ENCODE peak calls at places on chromosomes 6 and 20, in five cellular contexts. Z is effector memory CD4-positive, alpha-beta T cell; V is GM23338; S is astrocyte of the spinal cord; B is hepatocyte. P is an unnamed sample.

GRCh38 chr6:13273931-13274706 is 54.2 kb downstream of the TBC1D7 start:
- DNase-seq in Z (peak; percentile 39), V (no peak), S (no peak), B (no peak), P (no peak)

GRCh38 chr20:19073584-19074198 is 138.8 kb upstream of the SLC24A3 start:
- DNase-seq in Z (no peak), V (peak; percentile 81), S (no peak), B (peak; percentile 34), P (no peak)

GRCh38 chr6:7241709-7242645 is 71.0 kb downstream of the SSR1 start:
- DNase-seq in Z (no peak), V (no peak), S (peak; percentile 52), B (peak; percentile 79), P (peak; percentile 12)

GRCh38 chr6:31579546-31580445 is 2.4 kb downstream of the LTB start:
- DNase-seq in Z (no peak), V (no peak), S (no peak), B (no peak), P (no peak)

GRCh38 chr6:1491920-1492319 is 102.5 kb downstream of the FOXF2 start:
- DNase-seq in Z (no peak), V (no peak), S (no peak), B (no peak), P (no peak)

GRCh38 chr6:160069050-160069454 is 52.6 kb upstream of the SLC22A1 start:
- DNase-seq in Z (no peak), V (no peak), S (no peak), B (no peak), P (no peak)

GRCh38 chr6:136793348-136793747 is 1.1 kb upstream of the MAP3K5 start:
- DNase-seq in Z (no peak), V (no peak), S (no peak), B (no peak), P (no peak)

GRCh38 chr6:12483712-12484111 is 193.6 kb downstream of the EDN1 start:
- DNase-seq in Z (no peak), V (no peak), S (peak; percentile 92), B (no peak), P (peak; percentile 88)

GRCh38 chr6:41712651-41713103 is 22.7 kb downstream of the TFEB start:
- DNase-seq in Z (no peak), V (no peak), S (peak; percentile 20), B (no peak), P (no peak)

GRCh38 chr6:144895890-144896289 is 610.8 kb downstream of the UTRN start:
- DNase-seq in Z (no peak), V (peak; percentile 16), S (no peak), B (no peak), P (no peak)

GRCh38 chr6:122610690-122611455 is 668 bp downstream of the PKIB start:
- DNase-seq in Z (no peak), V (peak; percentile 81), S (peak; percentile 52), B (peak; percentile 53), P (no peak)

GRCh38 chr20:24368253-24368652 is 101.2 kb upstream of the SYNDIG1 start:
- DNase-seq in Z (no peak), V (no peak), S (no peak), B (no peak), P (no peak)

GRCh38 chr6:20432692-20433091 is 31.0 kb downstream of the E2F3 start:
- DNase-seq in Z (no peak), V (no peak), S (no peak), B (no peak), P (no peak)

DNA sequence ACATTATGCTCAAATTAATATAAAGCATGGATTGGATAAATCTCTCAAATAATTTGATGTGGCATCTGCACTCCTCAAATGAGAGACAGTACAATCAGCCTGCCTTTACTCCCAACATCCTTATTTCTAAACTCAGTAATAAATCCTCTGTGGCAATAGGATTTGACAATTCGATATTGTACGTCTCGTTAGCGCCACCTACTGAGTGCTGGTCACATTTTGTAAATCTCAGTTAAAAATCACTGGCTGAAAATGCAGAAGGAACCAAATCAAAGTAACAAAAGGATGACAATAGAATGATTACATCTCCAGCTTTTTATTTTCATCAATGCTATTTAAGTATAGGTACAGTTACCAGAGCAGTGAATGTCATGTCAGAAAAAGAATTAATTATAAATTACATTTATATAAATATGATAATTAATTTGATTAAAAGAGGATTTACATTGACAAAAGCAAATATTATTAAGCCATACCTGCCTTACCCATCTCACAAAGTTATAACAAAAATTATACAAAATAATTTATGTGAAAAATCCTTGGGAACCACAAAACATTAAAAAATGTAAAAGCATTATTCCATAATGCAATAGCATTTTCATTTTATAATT is 20.2 kb upstream of the GJE1 start:
- DNase-seq in Z (peak; percentile 31), V (peak; percentile 93), S (peak; percentile 72), B (peak; percentile 87), P (peak; percentile 76)
- H3K4me3 ChIP-seq in Z (no peak overlapping the region), V (no peak overlapping the region), S (no peak overlapping the region), B (no peak overlapping the region), P (no peak overlapping the region)

GRCh38 chr6:57254055-57254717 is 32.1 kb upstream of the RAB23 start:
- DNase-seq in Z (no peak), V (no peak), S (no peak), B (no peak), P (no peak)

GRCh38 chr6:57255451-57256181 is 33.5 kb upstream of the RAB23 start:
- DNase-seq in Z (no peak), V (no peak), S (no peak), B (no peak), P (no peak)

GRCh38 chr6:57259064-57259463 is 37.0 kb upstream of the RAB23 start:
- DNase-seq in Z (no peak), V (no peak), S (no peak), B (no peak), P (no peak)

GRCh38 chr6:57256541-57256940 is 34.4 kb upstream of the RAB23 start:
- DNase-seq in Z (no peak), V (no peak), S (peak; percentile 35), B (no peak), P (peak; percentile 32)

GRCh38 chr6:57257911-57258541 is 35.9 kb upstream of the RAB23 start:
- DNase-seq in Z (no peak), V (peak; percentile 3), S (peak; percentile 88), B (no peak), P (peak; percentile 72)
- H3K4me3 ChIP-seq in Z (no peak overlapping the region), V (no peak overlapping the region), S (no peak overlapping the region), B (no peak overlapping the region), P (no peak overlapping the region)

GRCh38 chr6:27495386-27496135 is 22.7 kb upstream of the ZNF184 start:
- DNase-seq in Z (no peak), V (peak; percentile 91), S (peak; percentile 75), B (peak; percentile 85), P (peak; percentile 92)
- H3K4me3 ChIP-seq in Z (peak overlapping the region; percentile 8), V (peak overlapping the region; percentile 70), S (peak overlapping the region; percentile 73), B (peak overlapping the region; percentile 75), P (peak overlapping the region; percentile 81)

DNA sequence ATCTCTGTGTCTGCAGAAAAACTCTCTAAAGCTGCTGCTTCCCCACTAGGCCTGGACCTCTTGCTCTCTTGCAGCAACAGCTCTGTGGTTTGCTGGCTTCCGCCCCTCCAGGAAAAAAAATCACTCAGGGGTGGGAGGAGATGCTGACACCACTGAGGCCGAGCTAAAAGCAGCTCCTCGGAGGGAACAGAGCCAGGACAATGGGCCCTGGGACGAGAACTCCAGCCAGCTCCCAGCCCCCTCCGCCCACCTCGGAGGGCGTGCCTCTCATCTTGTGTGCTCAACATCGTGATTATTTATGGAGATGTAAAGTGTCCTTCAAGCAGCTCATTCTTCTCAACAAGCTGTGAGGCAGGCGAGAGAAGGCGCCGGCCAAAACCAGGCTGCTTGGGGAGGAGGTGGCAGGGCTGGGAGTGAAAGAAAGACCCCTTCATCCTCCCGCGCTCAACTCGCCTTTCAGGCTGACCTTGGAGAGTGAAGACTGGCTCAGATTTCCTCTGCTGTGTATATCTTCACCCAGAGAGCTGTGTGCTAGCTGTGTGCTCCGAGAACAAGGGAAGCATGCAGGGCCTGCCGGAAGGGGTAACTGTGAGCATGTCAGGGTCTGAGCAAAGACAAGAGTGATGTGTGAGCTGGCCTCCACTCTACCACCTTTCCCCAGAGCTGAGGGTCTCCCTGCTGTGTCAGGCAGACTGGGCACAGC is 53.6 kb upstream of the LRFN2 start:
- DNase-seq in Z (no peak), V (no peak), S (no peak), B (no peak), P (no peak)
- H3K4me3 ChIP-seq in Z (no peak overlapping the region), V (no peak overlapping the region), S (no peak overlapping the region), B (no peak overlapping the region), P (no peak overlapping the region)

GRCh38 chr20:33111306-33111705 is 31.9 kb downstream of the BPIFB4 start:
- DNase-seq in Z (no peak), V (no peak), S (no peak), B (no peak), P (no peak)

GRCh38 chr20:33112547-33113386 is 33.3 kb downstream of the BPIFB4 start:
- DNase-seq in Z (no peak), V (no peak), S (no peak), B (no peak), P (no peak)

GRCh38 chr20:33110147-33110825 is 30.8 kb downstream of the BPIFB4 start:
- DNase-seq in Z (no peak), V (no peak), S (no peak), B (no peak), P (no peak)

GRCh38 chr20:33108641-33109040 is 29.2 kb downstream of the BPIFB4 start:
- DNase-seq in Z (no peak), V (no peak), S (no peak), B (no peak), P (no peak)

GRCh38 chr20:33113387-33113908 is 34.0 kb downstream of the BPIFB4 start:
- DNase-seq in Z (no peak), V (no peak), S (no peak), B (no peak), P (no peak)
- H3K4me3 ChIP-seq in Z (no peak overlapping the region), V (no peak overlapping the region), S (no peak overlapping the region), B (no peak overlapping the region), P (no peak overlapping the region)

GRCh38 chr6:83461438-83461837 is 30.6 kb upstream of the ME1 start:
- DNase-seq in Z (no peak), V (no peak), S (no peak), B (no peak), P (no peak)

GRCh38 chr6:83466328-83466727 is 35.5 kb upstream of the ME1 start:
- DNase-seq in Z (no peak), V (no peak), S (no peak), B (no peak), P (no peak)

GRCh38 chr6:83464741-83465140 is 33.9 kb upstream of the ME1 start:
- DNase-seq in Z (no peak), V (no peak), S (no peak), B (peak; percentile 68), P (no peak)

GRCh38 chr6:83462524-83462923 is 31.7 kb upstream of the ME1 start:
- DNase-seq in Z (no peak), V (peak; percentile 73), S (no peak), B (no peak), P (no peak)

DNA sequence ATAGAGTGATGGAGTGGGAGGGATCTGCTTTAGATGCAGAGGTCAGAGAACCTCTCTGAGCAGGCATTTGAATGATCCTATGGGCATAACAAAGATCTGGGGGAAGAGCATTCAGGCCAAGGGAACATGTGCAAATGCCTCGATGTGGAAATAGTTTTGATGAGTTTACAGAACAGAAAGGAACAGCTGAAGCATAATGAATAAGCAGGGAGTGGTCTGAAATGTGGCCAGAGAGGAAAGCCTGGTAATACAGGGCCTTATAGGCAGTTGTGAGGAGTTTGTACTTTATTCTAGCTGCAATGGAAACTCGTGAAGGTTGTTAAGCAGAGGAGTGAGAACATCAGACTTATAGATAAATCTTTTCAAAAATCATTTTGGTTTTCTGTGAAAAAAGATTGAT is 33.0 kb upstream of the ME1 start:
- DNase-seq in Z (no peak), V (no peak), S (no peak), B (peak; percentile 23), P (no peak)
- H3K4me3 ChIP-seq in Z (no peak overlapping the region), V (no peak overlapping the region), S (no peak overlapping the region), B (no peak overlapping the region), P (no peak overlapping the region)

GRCh38 chr6:37130704-37131103 is 39.2 kb upstream of the PIM1 start:
- DNase-seq in Z (no peak), V (no peak), S (no peak), B (peak; percentile 41), P (peak; percentile 41)
- H3K4me3 ChIP-seq in Z (no peak overlapping the region), V (no peak overlapping the region), S (no peak overlapping the region), B (no peak overlapping the region), P (no peak overlapping the region)

P was measured in brain microvascular endothelial cell.